ENCODE peak calls at places on chromosomes 7 and 10, in ten cellular contexts. H, Z, K, N, Y, T, Q, D, V and I are unnamed samples.

GRCh38 chr10:62185914-62186692 is 82.5 kb downstream of the RTKN2 start:
- DNase-seq in H (no peak), V (no peak), N (no peak), Z (no peak), Y (no peak), D (no peak), T (no peak), Q (no peak), K (no peak), I (no peak)

GRCh38 chr10:4352566-4352961 is 473.4 kb upstream of the AKR1E2 start:
- DNase-seq in T (no peak), N (no peak), D (no peak), Y (no peak), H (no peak), Z (no peak), V (no peak), Q (no peak), K (no peak), I (no peak)

GRCh38 chr10:21732067-21732772 is 198.2 kb downstream of the MLLT10 start:
- DNase-seq in Z (no peak), N (no peak), Q (peak), D (no peak), V (peak), T (peak), K (peak), H (peak), Y (peak), I (no peak)

GRCh38 chr7:97118306-97118917 is 914 bp downstream of the SDHAF3 start:
- DNase-seq in H (no peak), N (no peak), D (no peak), K (no peak), Y (no peak), V (no peak), T (peak), Q (peak), Z (no peak), I (no peak)

GRCh38 chr10:100728928-100729876 is 16.2 kb upstream of the PAX2 start:
- DNase-seq in Y (no peak), N (no peak), H (no peak), Z (no peak), V (no peak), K (no peak), Q (peak), T (peak), D (no peak), I (peak)

GRCh38 chr7:130379551-130380120 is 658 bp upstream of the CPA1 start:
- DNase-seq in H (no peak), V (no peak), Y (no peak), Q (no peak), T (no peak), Z (no peak), N (no peak), D (no peak), K (no peak), I (no peak)

GRCh38 chr10:10209152-10209551 is 808.5 kb upstream of the CELF2 start:
- DNase-seq in H (no peak), Z (no peak), V (no peak), N (peak), K (no peak), Y (peak), D (no peak), Q (peak), T (no peak), I (no peak)

GRCh38 chr10:129199826-129200225 is 267.2 kb upstream of the MGMT start:
- DNase-seq in T (no peak), K (no peak), Q (no peak), Y (no peak), H (no peak), D (no peak), Z (no peak), N (no peak), V (no peak), I (no peak)

GRCh38 chr10:133420028-133420427 is 4.4 kb downstream of the SPRN start:
- DNase-seq in D (no peak), Q (no peak), T (no peak), K (no peak), H (no peak), N (no peak), Z (no peak), Y (no peak), V (no peak), I (no peak)

GRCh38 chr7:29858080-29858951 is 52.0 kb downstream of the WIPF3 start:
- DNase-seq in Q (no peak), V (no peak), K (no peak), Z (no peak), Y (no peak), D (no peak), T (no peak), H (no peak), N (no peak), I (no peak)